ENCODE peak calls at places on chromosomes 2 and 18, in ten cellular contexts. W is gastrocnemius medialis; K is upper lobe of left lung; T is left lung; N is CD8-positive, alpha-beta T cell; J is K562; D is transverse colon; A is HAP-1; Z is breast epithelium; U is colonic mucosa. C is an unnamed sample.

GRCh38 chr18:45666520-45666919 is 51.2 kb downstream of the SLC14A2 start:
- DNase-seq in D (no peak), U (no peak), Z (no peak), T (no peak), N (no peak), A (no peak), W (no peak), J (no peak), K (no peak), C (no peak)

GRCh38 chr18:36354989-36355388 is 57.5 kb downstream of the FHOD3 start:
- DNase-seq in Z (no peak), W (no peak), K (no peak), A (no peak), T (no peak), D (no peak), J (no peak), N (no peak), U (no peak), C (no peak)

GRCh38 chr2:197556456-197556855 is 40.6 kb downstream of the MOB4 start:
- DNase-seq in T (no peak), J (no peak), U (no peak), D (no peak), K (no peak), N (no peak), A (no peak), Z (no peak), W (no peak), C (no peak)

GRCh38 chr2:5617796-5618195 is 74.4 kb upstream of the SOX11 start:
- DNase-seq in A (no peak), Z (no peak), U (no peak), W (no peak), K (no peak), D (no peak), J (no peak), N (no peak), T (no peak), C (no peak)

GRCh38 chr2:30631051-30631671 is 176.1 kb downstream of the CAPN13 start:
- DNase-seq in J (no peak), U (no peak), Z (no peak), A (no peak), T (no peak), W (no peak), D (no peak), K (no peak), N (no peak), C (no peak)

GRCh38 chr2:158994920-158995676 is 26.7 kb downstream of the TANC1 start:
- DNase-seq in T (no peak), N (no peak), D (no peak), K (peak; percentile 61), W (no peak), U (no peak), J (no peak), Z (no peak), A (no peak), C (no peak)

GRCh38 chr2:160238392-160238791 is 38.3 kb upstream of the ITGB6 start:
- DNase-seq in K (no peak), A (no peak), N (no peak), T (no peak), W (no peak), Z (no peak), D (no peak), J (no peak), U (no peak), C (peak; percentile 56)

GRCh38 chr2:73110622-73111299 is 2.0 kb downstream of the RAB11FIP5 start:
- DNase-seq in A (no peak), J (peak; percentile 33), U (peak; percentile 51), D (peak; percentile 20), N (no peak), T (no peak), K (no peak), W (no peak), Z (peak; percentile 5), C (no peak)

GRCh38 chr2:71595549-71595948 is 142.2 kb downstream of the DYSF start:
- DNase-seq in W (no peak), N (no peak), A (peak; percentile 40), Z (no peak), U (no peak), T (no peak), K (no peak), J (no peak), D (no peak), C (no peak)

GRCh38 chr2:148812306-148812705 is 62.7 kb upstream of the KIF5C start:
- DNase-seq in Z (no peak), J (no peak), K (no peak), U (no peak), N (no peak), W (no peak), T (peak; percentile 48), A (no peak), D (peak; percentile 41), C (peak; percentile 67)

GRCh38 chr2:223894968-223895367 is 50.2 kb downstream of the WDFY1 start:
- DNase-seq in N (no peak), K (no peak), J (no peak), T (no peak), A (no peak), W (no peak), D (no peak), U (no peak), Z (no peak), C (no peak)

GRCh38 chr2:195639238-195639858 is 17.7 kb upstream of the SLC39A10 start:
- DNase-seq in N (no peak), J (no peak), T (no peak), A (no peak), W (no peak), D (no peak), K (no peak), Z (no peak), U (no peak), C (no peak)

GRCh38 chr18:2657788-2658458 is 2.4 kb downstream of the SMCHD1 start:
- DNase-seq in A (peak; percentile 16), D (no peak), Z (no peak), K (no peak), J (no peak), N (no peak), W (no peak), T (no peak), U (no peak), C (no peak)

GRCh38 chr2:54879598-54880355 is 156.3 kb downstream of the EML6 start:
- DNase-seq in D (peak; percentile 68), W (no peak), T (no peak), A (no peak), K (no peak), U (peak; percentile 53), Z (no peak), J (no peak), N (no peak), C (no peak)

GRCh38 chr2:86442642-86443005 is 1.5 kb downstream of the KDM3A start:
- DNase-seq in U (peak; percentile 88), A (peak; percentile 92), D (peak; percentile 83), N (peak; percentile 52), J (peak; percentile 84), T (peak; percentile 86), K (peak; percentile 96), W (peak; percentile 92), Z (peak; percentile 70), C (peak; percentile 88)

GRCh38 chr2:170739048-170739447 is 23.9 kb downstream of the SP5 start:
- DNase-seq in D (no peak), Z (no peak), J (no peak), A (no peak), N (no peak), K (no peak), T (no peak), U (no peak), W (no peak), C (no peak)

GRCh38 chr2:191366199-191366598 is 121.0 kb downstream of the MYO1B start:
- DNase-seq in Z (no peak), T (no peak), K (no peak), U (no peak), N (no peak), A (no peak), J (no peak), W (no peak), D (no peak), C (no peak)

DNA sequence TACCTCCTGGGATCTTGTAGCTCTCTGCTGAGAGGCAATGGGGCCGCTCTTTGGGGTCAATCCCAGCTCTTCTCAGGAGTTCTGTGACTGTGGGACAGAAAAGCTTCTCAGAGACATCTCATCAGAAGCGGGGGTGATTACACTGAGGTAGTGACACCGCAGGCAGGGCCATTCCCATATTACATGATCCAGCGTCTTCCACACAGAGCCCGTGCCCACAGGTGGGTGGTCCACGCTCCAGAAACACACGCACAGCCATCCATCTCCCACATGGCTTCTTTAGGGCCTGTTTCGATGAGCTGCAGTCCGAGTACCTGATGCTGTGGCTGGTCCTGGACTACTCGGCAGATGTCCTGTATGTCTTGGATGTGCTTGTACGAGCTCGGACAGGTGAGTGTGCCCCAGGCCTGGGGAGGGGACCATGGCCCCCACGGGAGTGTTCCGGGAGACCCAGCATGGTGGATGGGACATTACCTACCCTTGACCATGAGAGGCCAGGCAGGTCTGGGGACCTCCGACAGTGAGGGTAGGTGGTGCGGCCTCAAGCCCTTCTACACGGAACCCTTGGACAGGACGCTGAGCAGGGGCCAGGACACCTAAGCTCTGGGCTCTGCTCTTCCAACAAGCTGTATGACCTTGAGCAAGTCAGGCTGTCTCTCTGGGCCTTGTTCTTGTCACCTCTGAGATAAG is 45.5 kb downstream of the CNGA3 start:
- DNase-seq in T (no peak), K (no peak), A (no peak), J (no peak), N (no peak), W (no peak), Z (no peak), U (no peak), D (no peak), C (no peak)
- H3K9me3 ChIP-seq in T (no peaks in the 10 kb centered on the region), K (no peaks in the 10 kb centered on the region), A (no peaks in the 10 kb centered on the region), J (no peaks in the 10 kb centered on the region), N (no peaks in the 10 kb centered on the region), W (no peaks in the 10 kb centered on the region), Z (no peaks in the 10 kb centered on the region), U (no peaks in the 10 kb centered on the region), D (no peaks in the 10 kb centered on the region), C (no peaks in the 10 kb centered on the region)

GRCh38 chr2:40997362-40997761 is 545.5 kb upstream of the SLC8A1 start:
- DNase-seq in Z (no peak), T (no peak), U (no peak), D (no peak), A (no peak), K (no peak), W (no peak), N (no peak), J (no peak), C (no peak)
- H3K4me1 ChIP-seq in Z (no peaks in the 10 kb centered on the region), T (no peaks in the 10 kb centered on the region), U (no peaks in the 10 kb centered on the region), D (no peaks in the 10 kb centered on the region), A (no peaks in the 10 kb centered on the region), K (no peaks in the 10 kb centered on the region), W (no peaks in the 10 kb centered on the region), N (no peaks in the 10 kb centered on the region), J (no peaks in the 10 kb centered on the region), C (no peaks in the 10 kb centered on the region)

GRCh38 chr2:6846967-6847695 is 18.6 kb downstream of the CMPK2 start:
- DNase-seq in W (no peak), A (no peak), N (no peak), U (no peak), D (no peak), Z (no peak), J (peak; percentile 87), K (no peak), T (no peak), C (no peak)
- H3K9me3 ChIP-seq in W (no peaks in the 10 kb centered on the region), A (peaks cover 14% of the 10 kb centered on the region), N (peaks cover 42% of the 10 kb centered on the region), U (peaks cover 14% of the 10 kb centered on the region), D (peaks cover 49% of the 10 kb centered on the region), Z (peaks cover 61% of the 10 kb centered on the region), J (peaks cover 39% of the 10 kb centered on the region), K (peaks cover 73% of the 10 kb centered on the region), T (peaks cover 92% of the 10 kb centered on the region), C (no peaks in the 10 kb centered on the region)

GRCh38 chr18:63285332-63285731 is 34.2 kb downstream of the BCL2 start:
- DNase-seq in K (no peak), U (no peak), N (no peak), J (no peak), Z (no peak), D (peak; percentile 61), W (no peak), A (no peak), T (no peak), C (no peak)
- H3K4me1 ChIP-seq in K (peaks cover 15% of the 10 kb centered on the region), U (no peaks in the 10 kb centered on the region), N (peaks cover 63% of the 10 kb centered on the region), J (no peaks in the 10 kb centered on the region), Z (no peaks in the 10 kb centered on the region), D (peaks cover 33% of the 10 kb centered on the region), W (peaks cover 13% of the 10 kb centered on the region), A (no peaks in the 10 kb centered on the region), T (peaks cover 8% of the 10 kb centered on the region), C (peaks cover 39% of the 10 kb centered on the region)

C was measured in thyroid gland.